ENCODE peak calls at places on chromosomes 1 and 21, in five cellular contexts. F, I, V, J and R are unnamed samples.

GRCh38 chr21:27674037-27674436 is 707.1 kb upstream of the ADAMTS5 start:
- DNase-seq in V (no peak), J (no peak), F (no peak), I (no peak), R (peak)

GRCh38 chr1:211258756-211259595 is at the start of gene RCOR3:
- DNase-seq in V (peak), F (peak), I (peak), J (peak), R (peak)

GRCh38 chr1:115624859-115625258 is 16.9 kb upstream of the VANGL1 start:
- DNase-seq in I (no peak), F (no peak), V (no peak), J (no peak), R (no peak)

GRCh38 chr21:39034590-39035536 is 148.4 kb downstream of the PSMG1 start:
- DNase-seq in J (no peak), V (no peak), I (no peak), F (no peak), R (no peak)

GRCh38 chr1:155962599-155963211 is 15.6 kb downstream of the ARHGEF2 start:
- DNase-seq in I (no peak), F (no peak), V (no peak), J (no peak), R (no peak)

GRCh38 chr1:46301406-46302090 is 1.9 kb downstream of the LRRC41 start:
- DNase-seq in V (no peak), F (no peak), J (no peak), I (peak), R (no peak)

GRCh38 chr1:99943238-99943794 is 26.5 kb upstream of the SLC35A3 start:
- DNase-seq in F (no peak), I (no peak), J (no peak), V (no peak), R (peak)

GRCh38 chr1:199734186-199734585 is 293.3 kb upstream of the NR5A2 start:
- DNase-seq in F (no peak), V (no peak), I (no peak), J (no peak), R (no peak)

GRCh38 chr1:228059536-228060457 is 22.7 kb upstream of the ARF1 start:
- DNase-seq in F (peak), I (no peak), V (no peak), J (peak), R (peak)

GRCh38 chr1:151809625-151810556 is 4.7 kb upstream of the LINGO4 start:
- DNase-seq in I (no peak), V (no peak), F (no peak), J (no peak), R (no peak)

GRCh38 chr1:236494586-236495207 is 29.1 kb upstream of the LGALS8 start:
- DNase-seq in I (no peak), V (no peak), F (no peak), J (no peak), R (no peak)

GRCh38 chr1:55056632-55056992 is 17.3 kb downstream of the PCSK9 start:
- DNase-seq in I (no peak), F (no peak), V (no peak), J (no peak), R (no peak)

GRCh38 chr1:240210026-240210425 is 118.3 kb downstream of the FMN2 start:
- DNase-seq in F (no peak), J (no peak), V (no peak), I (no peak), R (no peak)

GRCh38 chr1:48790397-48790796 is 13.7 kb upstream of the BEND5 start:
- DNase-seq in J (no peak), F (no peak), I (no peak), V (no peak), R (no peak)

GRCh38 chr1:91015794-91016550 is 5.9 kb downstream of the ZNF644 start:
- DNase-seq in J (peak), V (no peak), I (no peak), F (no peak), R (peak)

GRCh38 chr1:90964444-90965035 is 57.3 kb downstream of the ZNF644 start:
- DNase-seq in I (no peak), V (no peak), F (no peak), J (no peak), R (no peak)

GRCh38 chr1:110960777-110961420 is 2.8 kb downstream of the LRIF1 start:
- DNase-seq in J (no peak), F (no peak), V (no peak), I (no peak), R (no peak)

GRCh38 chr1:177170756-177171535 is at the start of gene BRINP2:
- DNase-seq in F (no peak), I (peak), V (no peak), J (peak), R (peak)

GRCh38 chr1:55049914-55050278 is 10.5 kb downstream of the PCSK9 start:
- DNase-seq in F (peak), V (no peak), J (no peak), I (no peak), R (no peak)

GRCh38 chr1:117608213-117608612 is 2.4 kb downstream of the TENT5C start:
- DNase-seq in V (no peak), J (no peak), I (no peak), F (no peak), R (no peak)

GRCh38 chr1:19425643-19426245 is 59.6 kb downstream of the CAPZB start:
- DNase-seq in J (no peak), V (no peak), F (no peak), I (no peak), R (no peak)

GRCh38 chr1:19204665-19205266 is 5.3 kb downstream of the UBR4 start:
- DNase-seq in V (no peak), I (no peak), J (no peak), F (no peak), R (no peak)

GRCh38 chr21:45457832-45458172 is 52.8 kb downstream of the COL18A1 start:
- DNase-seq in I (no peak), V (no peak), J (no peak), F (no peak), R (no peak)

GRCh38 chr1:236338096-236338495 is 56.0 kb upstream of the EDARADD start:
- DNase-seq in J (no peak), V (no peak), F (no peak), I (no peak), R (peak)

GRCh38 chr1:192654607-192655389 is 18.9 kb downstream of the RGS13 start:
- DNase-seq in V (no peak), J (no peak), F (no peak), I (no peak), R (peak)

GRCh38 chr21:42724226-42724920 is 71.0 kb downstream of the PDE9A start:
- DNase-seq in I (no peak), V (no peak), F (no peak), J (no peak), R (peak)

GRCh38 chr1:219277304-219277840 is 103.7 kb downstream of the LYPLAL1 start:
- DNase-seq in V (no peak), J (no peak), F (no peak), I (no peak), R (no peak)

GRCh38 chr1:14578156-14578555 is 20.3 kb upstream of the KAZN start:
- DNase-seq in F (no peak), V (no peak), J (no peak), I (no peak), R (no peak)

GRCh38 chr1:18603212-18603852 is 27.3 kb upstream of the PAX7 start:
- DNase-seq in J (no peak), I (no peak), F (no peak), V (no peak), R (no peak)

GRCh38 chr1:217188280-217189235 is 442.3 kb downstream of the GPATCH2 start:
- DNase-seq in V (no peak), J (no peak), F (no peak), I (no peak), R (no peak)

GRCh38 chr1:51341876-51342496 is 11.6 kb upstream of the TTC39A start:
- DNase-seq in V (no peak), F (no peak), I (no peak), J (no peak), R (no peak)

GRCh38 chr21:37047079-37047478 is 25.8 kb downstream of the PIGP start:
- DNase-seq in J (no peak), F (no peak), I (no peak), V (no peak), R (peak)